ENCODE peak calls at places on chromosomes 11 and 22, in five cellular contexts. T, A, J, D and U are unnamed samples.

GRCh38 chr11:17513853-17514252 is 30.4 kb downstream of the USH1C start:
- DNase-seq in J (no peak), T (no peak), D (no peak), A (no peak), U (no peak)

GRCh38 chr11:39673994-39674393 is 1785.5 kb downstream of the LRRC4C start:
- DNase-seq in J (no peak), D (no peak), A (no peak), T (no peak), U (no peak)

GRCh38 chr22:19127329-19128008 is 3.6 kb upstream of the TSSK2 start:
- DNase-seq in A (no peak), J (no peak), T (peak; percentile 35), D (no peak), U (no peak)

GRCh38 chr11:4085575-4085974 is 9.0 kb upstream of the RRM1 start:
- DNase-seq in T (no peak), A (no peak), J (no peak), D (no peak), U (no peak)

GRCh38 chr11:60121259-60121658 is 32.8 kb downstream of the MS4A2 start:
- DNase-seq in T (peak; percentile 21), A (no peak), J (no peak), D (peak; percentile 29), U (no peak)

GRCh38 chr11:112348480-112349029 is 87.9 kb upstream of the PLET1 start:
- DNase-seq in T (no peak), J (no peak), D (no peak), A (no peak), U (no peak)

GRCh38 chr11:73308963-73309960 is 1.2 kb downstream of the ARHGEF17 start:
- DNase-seq in D (peak; percentile 96), J (peak; percentile 91), T (peak; percentile 84), A (no peak), U (peak; percentile 95)

GRCh38 chr11:61966673-61967176 is 709 bp downstream of the FTH1 start:
- DNase-seq in T (no peak), J (no peak), D (peak; percentile 30), A (no peak), U (peak; percentile 74)

GRCh38 chr11:108751444-108751843 is 86.6 kb downstream of the DDX10 start:
- DNase-seq in T (no peak), J (no peak), A (no peak), D (no peak), U (no peak)

GRCh38 chr11:128424271-128424709 is 163.1 kb downstream of the ETS1 start:
- DNase-seq in D (no peak), T (no peak), J (no peak), A (no peak), U (no peak)

GRCh38 chr11:32829680-32830412 is at the start of gene PRRG4:
- DNase-seq in J (peak; percentile 85), D (peak; percentile 83), A (no peak), T (peak; percentile 87), U (peak; percentile 68)

GRCh38 chr11:84091212-84091986 is 805.2 kb upstream of the CCDC90B start:
- DNase-seq in J (no peak), A (no peak), D (peak; percentile 21), T (no peak), U (no peak)
- TF ChIP-seq CTCF in J (no peak), A (no peak), D (no peak), T (no peak), U (no peak)

DNA sequence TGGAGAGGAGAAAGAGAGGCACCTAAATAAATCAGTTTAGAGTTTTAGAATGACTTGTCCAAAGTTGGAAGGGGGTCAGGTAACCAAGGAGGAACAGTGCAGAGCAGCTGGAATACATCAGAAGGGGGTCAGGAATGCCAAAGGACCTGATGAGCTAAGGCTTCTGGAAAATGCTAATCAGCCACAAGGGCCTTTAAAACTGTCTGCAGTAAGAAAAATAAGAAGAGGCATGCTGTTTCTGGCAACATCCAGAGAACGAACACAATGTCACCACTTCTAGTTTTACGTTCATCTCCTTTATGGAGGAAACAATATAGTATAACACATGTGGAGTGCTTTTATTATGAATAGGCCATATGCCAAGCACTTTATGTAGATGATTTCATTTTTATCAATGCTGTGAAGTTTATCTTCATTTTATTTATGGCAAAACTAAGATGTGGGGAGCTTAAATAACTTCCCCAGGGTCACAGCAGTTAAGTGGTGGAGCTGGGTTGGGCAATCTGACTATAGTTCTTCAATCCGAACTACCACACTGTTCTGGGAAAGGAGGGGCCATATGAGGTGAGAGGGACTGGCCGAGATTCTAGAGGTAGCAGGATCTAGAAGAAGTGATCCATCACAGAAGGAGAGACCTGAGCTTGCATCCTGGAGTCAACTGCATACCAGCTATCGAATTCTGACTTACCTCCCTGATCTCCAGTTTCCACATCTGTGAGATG is 22.6 kb downstream of the ACO2 start:
- DNase-seq in A (no peak), D (no peak), T (no peak), J (no peak), U (no peak)
- TF ChIP-seq POLR2AphosphoS5 in A (no peak), D (no peak), T (peak; percentile 62), J (peak; percentile 42), U (no peak)

DNA sequence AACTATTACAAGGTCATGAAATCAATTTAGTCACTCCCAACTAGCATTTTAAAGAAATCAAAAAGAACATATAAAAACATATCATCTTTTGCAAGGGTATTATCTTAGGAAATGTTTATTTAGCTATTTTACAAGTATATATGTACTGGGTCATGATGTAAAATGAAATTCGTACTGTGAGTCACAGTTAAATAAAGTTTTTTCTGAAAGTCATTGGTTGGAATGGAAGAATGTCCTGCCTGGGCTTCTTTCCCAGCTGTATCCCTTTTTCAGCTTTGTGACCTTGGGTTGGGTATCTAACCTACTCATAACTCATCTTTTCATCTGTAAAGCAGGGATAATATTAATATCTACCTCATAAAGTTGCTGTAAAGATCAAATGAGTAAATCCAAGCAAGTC is 15.7 kb downstream of the FDX1 start:
- DNase-seq in D (no peak), J (no peak), T (no peak), A (no peak), U (no peak)
- TF ChIP-seq CTCF in D (no peak), J (no peak), T (no peak), A (no peak), U (no peak)

DNA sequence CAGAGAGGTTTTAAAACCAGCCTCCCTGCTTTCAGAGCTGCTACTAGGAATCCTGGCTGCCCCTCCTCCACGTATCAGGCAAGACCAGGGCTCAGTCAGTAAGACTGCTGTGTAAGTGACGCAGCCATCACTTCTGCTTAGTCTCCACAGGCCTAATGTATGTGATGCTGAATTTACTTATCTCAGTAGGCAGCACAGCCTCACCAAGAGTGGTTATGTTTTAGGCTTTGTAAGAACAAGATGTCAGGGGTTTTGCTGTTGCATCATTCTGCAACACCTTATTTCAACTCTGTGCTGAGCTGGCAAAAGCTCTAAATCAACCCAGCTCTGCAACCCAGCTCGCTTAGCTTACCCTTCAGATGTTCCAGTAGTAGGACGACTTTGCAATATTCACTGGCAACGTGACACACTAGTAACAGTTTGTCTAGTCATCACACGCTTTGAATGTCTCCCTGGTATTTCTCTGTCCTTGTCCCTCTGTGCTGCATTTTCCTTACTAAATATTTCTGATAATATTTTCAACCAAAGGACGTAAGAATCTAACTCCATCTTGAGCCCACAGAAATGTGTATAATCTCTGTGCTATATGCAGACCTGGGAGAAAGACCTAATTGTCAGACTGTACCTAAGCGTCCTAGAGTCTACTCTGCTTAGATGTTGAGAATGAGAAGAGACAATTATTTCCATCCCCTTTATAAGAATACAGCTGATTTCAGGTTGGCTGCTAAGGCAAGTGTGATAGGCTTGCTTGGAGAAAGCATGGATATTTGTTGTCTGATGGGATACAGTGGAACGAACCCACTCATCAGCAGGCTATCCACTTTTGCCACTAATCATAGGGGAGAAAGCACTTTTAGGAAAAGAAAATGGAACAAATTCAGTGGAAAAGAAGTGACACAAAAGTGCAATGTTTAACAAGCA is 72.2 kb downstream of the LARGE2 start:
- DNase-seq in D (peak; percentile 83), T (no peak), A (no peak), J (no peak), U (no peak)
- TF ChIP-seq POLR2AphosphoS5 in D (peak; percentile 36), T (peak; percentile 33), A (no peak), J (peak; percentile 15), U (no peak)

GRCh38 chr22:39180566-39180965 is 28.1 kb upstream of the CBX7 start:
- DNase-seq in T (no peak), A (no peak), D (no peak), J (no peak), U (peak; percentile 69)

GRCh38 chr22:39179841-39180335 is 27.4 kb upstream of the CBX7 start:
- DNase-seq in A (no peak), J (no peak), T (no peak), D (peak; percentile 66), U (peak; percentile 79)

GRCh38 chr22:39178206-39179111 is 26.0 kb upstream of the CBX7 start:
- DNase-seq in A (no peak), J (no peak), D (no peak), T (no peak), U (no peak)

GRCh38 chr22:39177791-39178190 is 25.3 kb upstream of the CBX7 start:
- DNase-seq in D (no peak), J (no peak), T (no peak), A (no peak), U (peak; percentile 82)

GRCh38 chr22:39179401-39179827 is 26.9 kb upstream of the CBX7 start:
- DNase-seq in T (no peak), J (no peak), A (no peak), D (peak; percentile 63), U (no peak)
- TF ChIP-seq CTCF in T (no peak), J (no peak), A (no peak), D (no peak), U (no peak)

GRCh38 chr22:23697031-23697970 is 6.5 kb downstream of the RGL4 start:
- DNase-seq in A (no peak), T (no peak), D (no peak), J (no peak), U (no peak)

GRCh38 chr22:23695748-23696325 is 5.0 kb downstream of the RGL4 start:
- DNase-seq in J (no peak), T (no peak), A (no peak), D (no peak), U (no peak)

GRCh38 chr22:23695141-23695540 is 4.3 kb downstream of the RGL4 start:
- DNase-seq in T (no peak), J (no peak), D (no peak), A (no peak), U (no peak)

GRCh38 chr22:23698094-23698493 is 7.3 kb downstream of the RGL4 start:
- DNase-seq in J (no peak), T (no peak), A (no peak), D (no peak), U (no peak)

GRCh38 chr22:23696326-23696851 is 5.6 kb downstream of the RGL4 start:
- DNase-seq in A (peak; percentile 33), D (no peak), T (peak; percentile 52), J (peak; percentile 51), U (no peak)
- TF ChIP-seq POLR2AphosphoS5 in A (no peak), D (no peak), T (no peak), J (no peak), U (no peak)

GRCh38 chr11:84719935-84720577 is 907.1 kb downstream of the DLG2 start:
- DNase-seq in D (peak; percentile 67), A (no peak), T (peak; percentile 7), J (no peak), U (no peak)

DNA sequence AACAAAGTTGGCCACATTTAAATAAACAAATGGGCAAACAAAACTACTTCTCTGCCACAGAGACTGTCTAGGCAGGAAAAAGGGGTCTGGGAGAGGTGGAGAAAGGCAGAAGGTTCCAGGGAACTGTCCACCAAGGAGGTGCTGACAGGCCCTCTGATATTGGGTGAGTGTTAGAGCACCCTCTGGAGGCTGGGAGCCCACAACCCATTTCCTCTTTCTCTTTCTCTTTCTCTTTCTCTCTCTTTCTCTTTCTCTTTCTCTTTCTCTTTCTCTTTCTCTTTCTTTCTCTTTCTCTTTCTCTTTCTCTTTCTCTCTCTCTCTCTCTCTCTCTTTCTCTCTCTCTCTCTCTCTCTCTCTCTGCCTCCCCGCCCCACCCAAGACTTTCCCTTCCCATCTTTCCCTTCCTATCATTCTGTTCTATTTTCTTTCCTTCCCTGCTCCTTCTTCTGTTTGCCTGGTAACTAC is 912.8 kb downstream of the DLG2 start:
- DNase-seq in T (peak; percentile 65), A (no peak), D (peak; percentile 91), J (peak; percentile 28), U (no peak)
- TF ChIP-seq CTCF in T (peak; percentile 64), A (peak; percentile 9), D (peak; percentile 92), J (no peak), U (no peak)